ENCODE peak calls at places on chromosomes 11 and 22, in six cellular contexts. H, C, K, I, M and T are unnamed samples.
A peak's percentile ranks its signal among the peaks of the same experiment; 100 is the strongest.

GRCh38 chr11:69470301-69470700 is 11.2 kb upstream of the LINC01488 start:
- DNase-seq in H (no peak), C (no peak), K (no peak), I (no peak), M (no peak), T (no peak)

GRCh38 chr22:42324566-42324965 is 54.1 kb upstream of the TCF20 start:
- DNase-seq in H (no peak), C (no peak), K (no peak), I (no peak), M (no peak), T (no peak)

GRCh38 chr11:102829671-102830070 is 13.7 kb downstream of the MMP3 start:
- DNase-seq in H (no peak), C (no peak), K (no peak), I (no peak), M (no peak), T (no peak)

GRCh38 chr11:130516175-130516867 is 67.9 kb downstream of the ADAMTS15 start:
- DNase-seq in H (no peak), C (no peak), K (no peak), I (no peak), M (no peak), T (no peak)

GRCh38 chr11:61756452-61757212 is 4.2 kb downstream of the MYRF start:
- DNase-seq in H (peak; percentile 82), C (no peak), K (peak; percentile 48), I (peak; percentile 50), M (peak; percentile 56), T (peak; percentile 84)

GRCh38 chr11:456533-456932 is 6.5 kb downstream of the PTDSS2 start:
- DNase-seq in H (no peak), C (no peak), K (no peak), I (no peak), M (no peak), T (no peak)

GRCh38 chr11:131079036-131079435 is 162.8 kb upstream of the SNX19 start:
- DNase-seq in H (no peak), C (no peak), K (no peak), I (peak; percentile 44), M (no peak), T (no peak)

GRCh38 chr11:63610604-63611394 is 3.4 kb downstream of the PLAAT3 start:
- DNase-seq in H (no peak), C (no peak), K (peak; percentile 33), I (no peak), M (no peak), T (peak; percentile 48)

GRCh38 chr11:66412110-66412509 is 8.7 kb upstream of the NPAS4 start:
- DNase-seq in H (no peak), C (no peak), K (no peak), I (no peak), M (no peak), T (no peak)

GRCh38 chr11:94775576-94776327 is 7.6 kb downstream of the AMOTL1 start:
- DNase-seq in H (no peak), C (no peak), K (no peak), I (no peak), M (no peak), T (no peak)

GRCh38 chr11:74283580-74284180 is 27.8 kb downstream of the P4HA3 start:
- DNase-seq in H (no peak), C (no peak), K (no peak), I (no peak), M (no peak), T (no peak)

GRCh38 chr22:50161508-50162390 is 8.8 kb upstream of the PANX2 start:
- DNase-seq in H (no peak), C (no peak), K (no peak), I (no peak), M (no peak), T (no peak)

GRCh38 chr11:96051820-96052219 is 127.9 kb upstream of the MTMR2 start:
- DNase-seq in H (no peak), C (no peak), K (no peak), I (no peak), M (no peak), T (no peak)

GRCh38 chr11:29272019-29272654 is 744.7 kb downstream of the KCNA4 start:
- DNase-seq in H (no peak), C (peak; percentile 41), K (peak; percentile 56), I (peak; percentile 55), M (peak; percentile 76), T (peak; percentile 62)

GRCh38 chr22:30813936-30814335 is 119.3 kb downstream of the OSBP2 start:
- DNase-seq in H (no peak), C (no peak), K (no peak), I (no peak), M (no peak), T (no peak)

GRCh38 chr22:48923165-48923875 is 904.4 kb downstream of the BRD1 start:
- DNase-seq in H (no peak), C (no peak), K (no peak), I (no peak), M (no peak), T (no peak)

GRCh38 chr11:134613646-134614045 is 201.6 kb upstream of the B3GAT1 start:
- DNase-seq in H (no peak), C (no peak), K (no peak), I (no peak), M (no peak), T (no peak)